ENCODE peak calls at places on chromosomes 16 and 17, in four cellular contexts. K is WTC11, Y is HepG2, M is K562. W is an unnamed sample.

GRCh38 chr16:88382491-88383400 is at the start of gene ZNF469:
- DNase-seq in K (peak; percentile 30), Y (no peak), M (no peak), W (peak; percentile 62)

GRCh38 chr16:72990003-72990521 is 57.9 kb downstream of the ZFHX3 start:
- DNase-seq in K (no peak), Y (no peak), M (no peak), W (peak; percentile 42)

GRCh38 chr16:49578435-49579024 is 204.9 kb downstream of the C16orf78 start:
- DNase-seq in K (no peak), Y (no peak), M (no peak), W (no peak)

GRCh38 chr16:79838860-79839259 is 238.3 kb upstream of the MAF start:
- DNase-seq in K (no peak), Y (no peak), M (no peak), W (no peak)

GRCh38 chr17:40617678-40618240 is 29.9 kb downstream of the SMARCE1 start:
- DNase-seq in K (peak; percentile 44), Y (peak; percentile 27), M (no peak), W (no peak)

GRCh38 chr16:88376835-88377726 is 5.7 kb upstream of the ZNF469 start:
- DNase-seq in K (no peak), Y (no peak), M (no peak), W (no peak)

GRCh38 chr17:67076290-67076689 is 31.9 kb downstream of the CACNG1 start:
- DNase-seq in K (no peak), Y (peak; percentile 73), M (no peak), W (no peak)

GRCh38 chr16:8929086-8929748 is 34.5 kb downstream of the USP7 start:
- DNase-seq in K (no peak), Y (no peak), M (no peak), W (no peak)

GRCh38 chr17:1931759-1932579 is 93.2 kb downstream of the RTN4RL1 start:
- DNase-seq in K (peak; percentile 73), Y (peak; percentile 56), M (no peak), W (no peak)

GRCh38 chr17:7440113-7440822 is 956 bp downstream of the FGF11 start:
- DNase-seq in K (peak; percentile 71), Y (no peak), M (peak; percentile 28), W (peak; percentile 58)

GRCh38 chr16:87837627-87838289 is 31.5 kb downstream of the SLC7A5 start:
- DNase-seq in K (no peak), Y (no peak), M (no peak), W (no peak)

GRCh38 chr17:82104797-82105416 is 6.9 kb upstream of the FASN start:
- DNase-seq in K (no peak), Y (no peak), M (no peak), W (no peak)

GRCh38 chr17:31609331-31609730 is 217.9 kb downstream of the RAB11FIP4 start:
- DNase-seq in K (no peak), Y (no peak), M (no peak), W (no peak)

GRCh38 chr17:1709971-1710806 is at the start of gene TLCD2:
- DNase-seq in K (peak; percentile 73), Y (no peak), M (peak; percentile 65), W (peak; percentile 64)

GRCh38 chr16:84176192-84177053 is 10.4 kb downstream of the TAF1C start:
- DNase-seq in K (no peak), Y (peak; percentile 31), M (no peak), W (no peak)

GRCh38 chr16:67723151-67723915 is 4.2 kb upstream of the GFOD2 start:
- DNase-seq in K (no peak), Y (no peak), M (no peak), W (no peak)

GRCh38 chr17:17151962-17152361 is 54.2 kb downstream of the PLD6 start:
- DNase-seq in K (no peak), Y (no peak), M (no peak), W (no peak)

GRCh38 chr16:85568519-85568918 is 44.6 kb upstream of the GSE1 start:
- DNase-seq in K (no peak), Y (no peak), M (no peak), W (no peak)

DNA sequence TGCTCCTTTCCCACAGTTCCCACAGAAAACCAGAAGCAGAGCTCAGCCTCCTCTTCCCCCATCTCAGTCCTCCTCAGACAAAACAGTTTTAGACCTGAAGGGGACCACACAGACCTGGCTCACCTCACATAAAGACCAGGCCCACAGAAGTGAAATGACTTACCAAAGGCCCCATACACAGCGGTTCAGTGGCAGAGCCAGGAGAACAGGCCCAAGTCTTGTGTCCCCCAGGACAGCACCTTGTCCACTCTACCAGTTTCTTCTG is 5.3 kb downstream of the UBTF start:
- DNase-seq in K (no peak), Y (no peak), M (no peak), W (no peak)
- TF ChIP-seq ELF4 in K (no peak), Y (no peak), M (no peak), W (no peak)

GRCh38 chr16:89413811-89414585 is 76.4 kb downstream of the ANKRD11 start:
- DNase-seq in K (no peak), Y (no peak), M (peak; percentile 44), W (no peak)
- TF ChIP-seq ELF4 in K (no peak), Y (no peak), M (no peak), W (no peak)

GRCh38 chr17:49901460-49902331 is 53.8 kb upstream of the TAC4 start:
- DNase-seq in K (no peak), Y (peak; percentile 65), M (peak; percentile 55), W (peak; percentile 52)

GRCh38 chr17:49906511-49907136 is 58.8 kb upstream of the TAC4 start:
- DNase-seq in K (no peak), Y (no peak), M (no peak), W (no peak)

GRCh38 chr17:49907279-49907678 is 59.4 kb upstream of the TAC4 start:
- DNase-seq in K (no peak), Y (no peak), M (no peak), W (no peak)

GRCh38 chr17:49904904-49905303 is 57.0 kb upstream of the TAC4 start:
- DNase-seq in K (no peak), Y (no peak), M (no peak), W (no peak)

GRCh38 chr17:49903523-49903922 is 55.7 kb upstream of the TAC4 start:
- DNase-seq in K (no peak), Y (no peak), M (no peak), W (no peak)
- TF ChIP-seq ELF4 in K (no peak), Y (no peak), M (no peak), W (no peak)

GRCh38 chr17:70621593-70621992 is 452.3 kb downstream of the KCNJ2 start:
- DNase-seq in K (no peak), Y (no peak), M (no peak), W (no peak)

GRCh38 chr17:70624208-70624607 is 454.9 kb downstream of the KCNJ2 start:
- DNase-seq in K (no peak), Y (no peak), M (no peak), W (no peak)

DNA sequence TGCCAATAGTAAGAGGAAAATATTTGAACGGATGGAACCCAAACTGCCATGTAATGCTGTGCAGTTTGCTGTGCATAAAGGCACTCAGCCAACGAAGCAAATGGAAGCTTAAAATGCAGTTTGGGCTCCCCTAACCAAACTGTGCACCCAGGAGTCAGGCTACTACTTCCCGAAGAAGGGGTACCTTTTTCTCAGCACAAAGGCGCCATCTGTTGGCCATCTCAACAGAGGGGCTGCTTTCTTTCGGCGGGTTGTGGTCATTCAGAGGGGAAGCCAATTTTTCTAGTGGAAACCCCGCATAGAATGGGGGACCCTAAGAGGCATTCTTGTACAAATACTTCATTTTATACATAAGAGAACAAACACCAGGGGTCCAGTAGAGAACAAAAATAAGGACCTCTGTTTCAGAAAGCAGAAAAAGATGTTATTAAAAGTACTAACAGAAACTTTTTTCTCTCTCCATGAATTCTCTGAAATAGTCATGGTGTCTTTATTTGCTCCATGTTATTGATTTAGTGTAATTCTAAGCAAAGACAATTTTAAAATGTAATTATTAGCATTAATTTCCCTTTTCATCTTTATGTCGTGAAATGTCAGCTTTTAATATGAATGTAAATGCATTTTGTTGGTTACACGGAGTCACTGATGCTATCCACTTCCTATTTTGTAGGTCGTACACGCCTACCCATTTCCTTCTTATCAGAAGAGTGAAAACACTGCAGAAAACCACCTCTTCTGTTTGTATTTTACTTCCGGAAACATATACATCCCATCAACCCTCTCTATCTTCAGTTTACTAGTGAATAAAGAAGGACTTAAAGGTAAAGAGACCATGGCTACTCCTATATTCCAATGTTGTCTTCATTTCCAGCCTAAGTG is 453.3 kb downstream of the KCNJ2 start:
- DNase-seq in K (peak; percentile 79), Y (no peak), M (no peak), W (peak; percentile 68)
- TF ChIP-seq ELF4 in K (no peak), Y (no peak), M (no peak), W (no peak)

W was measured in HEK293T.